ENCODE peak calls at places on chromosomes 13 and 19, in eight cellular contexts. R is heart left ventricle; T is pancreas; A is cardiac fibroblast; M is stimulated activated CD4-positive, alpha-beta T cell treated with anti-CD3 and anti-CD28 coated beads, Interleukin-1b, Interleukin-23, amount 100 ng/mL, for 1 hour; S is hepatic stellate cell; K is astrocyte of the spinal cord; G is upper lobe of right lung. P is an unnamed sample.

GRCh38 chr19:51161266-51161665 is 19.2 kb downstream of the SIGLEC7 start:
- DNase-seq in R (no peak), T (no peak), A (no peak), M (no peak), S (no peak), K (no peak), G (no peak), P (no peak)

GRCh38 chr13:80050252-80050651 is 290.7 kb downstream of the SPRY2 start:
- DNase-seq in R (no peak), T (no peak), A (peak), M (no peak), S (no peak), K (peak), G (no peak), P (no peak)

GRCh38 chr19:29467824-29468401 is 57.9 kb upstream of the VSTM2B start:
- DNase-seq in R (no peak), T (no peak), A (peak), M (no peak), S (no peak), K (no peak), G (no peak), P (peak)

GRCh38 chr13:45826741-45827140 is 24.8 kb downstream of the SIAH3 start:
- DNase-seq in R (no peak), T (no peak), A (no peak), M (no peak), S (no peak), K (no peak), G (no peak), P (no peak)

GRCh38 chr19:4811328-4812131 is 20.0 kb downstream of the TICAM1 start:
- DNase-seq in R (peak), T (peak), A (peak), M (peak), S (peak), K (peak), G (peak), P (peak)

GRCh38 chr13:112105244-112105681 is 38.3 kb downstream of the SOX1 start:
- DNase-seq in R (no peak), T (no peak), A (no peak), M (no peak), S (no peak), K (no peak), G (no peak), P (no peak)

GRCh38 chr19:29945433-29945832 is 3.4 kb downstream of the URI1 start:
- DNase-seq in R (no peak), T (no peak), A (no peak), M (no peak), S (peak), K (no peak), G (no peak), P (no peak)

GRCh38 chr13:99509477-99509876 is 8.2 kb downstream of the TM9SF2 start:
- DNase-seq in R (no peak), T (no peak), A (no peak), M (no peak), S (no peak), K (no peak), G (no peak), P (no peak)

GRCh38 chr19:21440321-21440720 is 43.4 kb downstream of the ZNF493 start:
- DNase-seq in R (no peak), T (no peak), A (no peak), M (no peak), S (no peak), K (no peak), G (no peak), P (no peak)

GRCh38 chr13:52156724-52157251 is 2.6 kb downstream of the NEK3 start:
- DNase-seq in R (no peak), T (no peak), A (peak), M (no peak), S (peak), K (peak), G (no peak), P (no peak)

GRCh38 chr19:38647966-38648788 is 728 bp downstream of the ACTN4 start:
- DNase-seq in R (no peak), T (no peak), A (no peak), M (no peak), S (no peak), K (no peak), G (no peak), P (peak)

GRCh38 chr19:18651300-18651699 is 14.5 kb downstream of the KLHL26 start:
- DNase-seq in R (no peak), T (no peak), A (no peak), M (no peak), S (no peak), K (no peak), G (no peak), P (no peak)

GRCh38 chr19:53246498-53246897 is 8.2 kb downstream of the ZNF677 start:
- DNase-seq in R (no peak), T (no peak), A (no peak), M (no peak), S (no peak), K (no peak), G (no peak), P (no peak)

GRCh38 chr13:83877901-83878300 is 4.4 kb downstream of the SLITRK1 start:
- DNase-seq in R (no peak), T (no peak), A (no peak), M (no peak), S (no peak), K (no peak), G (no peak), P (no peak)

GRCh38 chr19:1177322-1178114 is 3.5 kb upstream of the SBNO2 start:
- DNase-seq in R (no peak), T (no peak), A (peak), M (no peak), S (peak), K (peak), G (peak), P (no peak)

GRCh38 chr19:44806271-44806670 is 2.6 kb upstream of the BCAM start:
- DNase-seq in R (no peak), T (no peak), A (no peak), M (no peak), S (no peak), K (no peak), G (no peak), P (no peak)

GRCh38 chr19:8028951-8029491 is 23.5 kb upstream of the CCL25 start:
- DNase-seq in R (peak), T (no peak), A (peak), M (no peak), S (peak), K (no peak), G (no peak), P (no peak)

GRCh38 chr13:40993987-40994386 is 25.1 kb downstream of the ELF1 start:
- DNase-seq in R (no peak), T (peak), A (no peak), M (no peak), S (no peak), K (no peak), G (no peak), P (peak)

GRCh38 chr19:49861127-49861526 is 6.2 kb downstream of the PNKP start:
- DNase-seq in R (no peak), T (peak), A (peak), M (no peak), S (no peak), K (no peak), G (peak), P (peak)

GRCh38 chr19:4662812-4663211 is 7.3 kb downstream of the MYDGF start:
- DNase-seq in R (no peak), T (no peak), A (no peak), M (no peak), S (no peak), K (no peak), G (no peak), P (no peak)

GRCh38 chr19:45362291-45362690 is 8.1 kb downstream of the ERCC2 start:
- DNase-seq in R (no peak), T (no peak), A (no peak), M (no peak), S (no peak), K (no peak), G (no peak), P (no peak)

GRCh38 chr13:98206946-98207345 is 29.9 kb upstream of the RNF113B start:
- DNase-seq in R (no peak), T (no peak), A (peak), M (no peak), S (peak), K (peak), G (no peak), P (peak)

GRCh38 chr13:81551036-81551435 is 1210.1 kb upstream of the SPRY2 start:
- DNase-seq in R (no peak), T (no peak), A (no peak), M (no peak), S (no peak), K (no peak), G (no peak), P (no peak)